ENCODE peak calls at places on chromosomes 12 and 14, in five cellular contexts. S is mesendoderm, G is H9, C is IMR-90, D is H1. O is an unnamed sample.

GRCh38 chr14:29064305-29064704 is 297.7 kb downstream of the FOXG1 start:
- DNase-seq in G (no peak), D (no peak), C (no peak), S (no peak), O (no peak)

GRCh38 chr12:77133566-77133965 is 68.2 kb upstream of the E2F7 start:
- DNase-seq in S (peak; percentile 70), G (peak; percentile 71), C (peak; percentile 65), D (peak; percentile 80), O (peak; percentile 59)

GRCh38 chr14:23578560-23579310 is at the start of gene JPH4:
- DNase-seq in D (peak; percentile 77), G (peak; percentile 68), S (no peak), C (no peak), O (no peak)

GRCh38 chr12:68901145-68901544 is 31.8 kb downstream of the CPM start:
- DNase-seq in G (no peak), C (no peak), S (no peak), D (no peak), O (no peak)

GRCh38 chr12:14554281-14555008 is 13.2 kb downstream of the PLBD1 start:
- DNase-seq in D (no peak), S (peak; percentile 53), G (no peak), C (no peak), O (no peak)

GRCh38 chr14:59100203-59100602 is 88.3 kb upstream of the DAAM1 start:
- DNase-seq in C (no peak), D (no peak), G (no peak), S (no peak), O (no peak)

GRCh38 chr12:118103231-118103600 is 595 bp downstream of the VSIG10 start:
- DNase-seq in C (peak; percentile 7), S (peak; percentile 69), G (peak; percentile 60), D (peak; percentile 73), O (no peak)

GRCh38 chr14:24324024-24324423 is 10.8 kb downstream of the ADCY4 start:
- DNase-seq in G (no peak), D (no peak), S (no peak), C (no peak), O (no peak)

GRCh38 chr12:124086299-124086898 is 113.4 kb downstream of the ZNF664 start:
- DNase-seq in C (no peak), S (no peak), D (no peak), G (no peak), O (no peak)

GRCh38 chr12:41151789-41152188 is 36.3 kb upstream of the PDZRN4 start:
- DNase-seq in D (no peak), C (no peak), G (no peak), S (no peak), O (no peak)

GRCh38 chr14:63852817-63853730 is at the start of gene SYNE2:
- DNase-seq in C (peak; percentile 65), D (peak; percentile 89), S (peak; percentile 88), G (peak; percentile 82), O (peak; percentile 78)

GRCh38 chr14:55128386-55129085 is 516 bp upstream of the LGALS3 start:
- DNase-seq in D (no peak), G (no peak), S (no peak), C (no peak), O (no peak)

GRCh38 chr14:55127491-55127951 is 1.5 kb upstream of the LGALS3 start:
- DNase-seq in G (no peak), C (peak; percentile 39), D (no peak), S (no peak), O (no peak)

GRCh38 chr14:55129428-55130193 is 559 bp downstream of the LGALS3 start:
- DNase-seq in D (peak; percentile 78), G (peak; percentile 65), C (peak; percentile 74), S (peak; percentile 60), O (no peak)

GRCh38 chr14:55130194-55130550 is 1.1 kb downstream of the LGALS3 start:
- DNase-seq in G (peak; percentile 59), D (no peak), S (peak; percentile 60), C (peak; percentile 69), O (no peak)

GRCh38 chr14:55129086-55129427 is at the start of gene LGALS3:
- DNase-seq in D (no peak), C (peak; percentile 51), G (peak; percentile 64), S (peak; percentile 51), O (peak; percentile 37)
- H3K18ac ChIP-seq in D (peak within 1 kb of the TSS; percentile 19), C (no peak within 1 kb of the TSS), G (no peak within 1 kb of the TSS), S (peak within 1 kb of the TSS; percentile 43), O (peak within 1 kb of the TSS; percentile 80)

GRCh38 chr14:99756796-99757195 is 36.4 kb upstream of the EML1 start:
- DNase-seq in C (no peak), G (no peak), D (no peak), S (no peak), O (no peak)
- H4K8ac ChIP-seq in C (peak overlapping the region; percentile 76), G (no peak overlapping the region), D (no peak overlapping the region), S (no peak overlapping the region), O (no peak overlapping the region)

GRCh38 chr14:104149278-104149595 is 10.8 kb downstream of the KIF26A start:
- DNase-seq in C (no peak), D (no peak), S (no peak), G (no peak), O (no peak)
- H3K18ac ChIP-seq in C (no peak overlapping the region), D (peak overlapping the region; percentile 93), S (peak overlapping the region; percentile 52), G (no peak overlapping the region), O (peak overlapping the region; percentile 99)

DNA sequence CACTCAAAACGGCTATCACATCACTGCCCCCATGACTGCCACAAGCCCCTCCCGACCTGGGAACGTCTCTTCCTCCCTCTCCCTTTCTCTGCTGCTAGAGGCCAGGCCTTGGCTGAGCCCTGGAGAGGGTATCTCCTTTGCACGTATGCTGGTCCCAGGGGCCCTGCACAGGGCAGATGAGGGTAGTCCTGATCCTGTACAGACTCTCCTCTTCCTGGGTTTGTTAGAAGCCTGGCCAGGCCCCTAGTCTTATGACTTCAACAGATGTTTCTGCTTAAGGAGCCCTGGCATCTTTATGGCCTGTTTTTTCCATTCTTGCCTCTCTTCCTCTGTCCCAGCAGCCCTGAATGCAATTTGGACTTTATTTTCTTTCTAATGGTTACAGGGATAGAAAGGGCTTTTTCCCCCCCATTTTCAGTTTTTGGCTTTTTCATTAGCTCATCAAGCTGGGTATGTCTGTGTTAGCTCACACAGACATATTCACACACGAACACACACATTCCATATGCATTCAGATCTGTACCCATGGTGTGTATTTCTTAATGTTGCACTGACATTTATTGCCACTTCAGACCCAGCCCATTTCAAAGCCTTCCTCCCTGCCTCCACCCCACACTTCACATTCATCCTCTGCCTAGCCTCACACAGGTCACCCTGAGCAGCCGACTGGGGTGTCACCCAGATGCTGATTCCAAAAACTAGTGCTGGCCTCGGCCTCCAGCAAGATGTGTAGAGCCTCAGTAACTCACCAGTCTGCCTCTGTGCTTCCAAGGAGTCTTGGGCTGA is 203.2 kb downstream of the ZFP36L1 start:
- DNase-seq in G (no peak), D (no peak), S (no peak), C (peak; percentile 66), O (no peak)
- H4K8ac ChIP-seq in G (no peak overlapping the region), D (no peak overlapping the region), S (no peak overlapping the region), C (peak overlapping the region; percentile 87), O (no peak overlapping the region)

GRCh38 chr12:109714913-109715244 is 1.3 kb downstream of the FAM222A start:
- DNase-seq in D (no peak), G (no peak), C (no peak), S (no peak), O (no peak)
- H3K18ac ChIP-seq in D (no peak overlapping the region), G (no peak overlapping the region), C (no peak overlapping the region), S (no peak overlapping the region), O (peak overlapping the region; percentile 96)

O was measured in neuronal stem cell.